ENCODE peak calls at places on chromosome 7, in six cellular contexts. F is Peyer's patch, O is PC-3, V is colonic mucosa, A is uterus, S is SJSA1. U is an unnamed sample.

GRCh38 chr7:157851501-157852067 is 514.8 kb downstream of the DNAJB6 start:
- DNase-seq in F (no peak), O (peak; percentile 74), V (peak; percentile 64), A (no peak), S (no peak), U (peak; percentile 70)

GRCh38 chr7:93147358-93147757 is 827 bp downstream of the SAMD9L start:
- DNase-seq in F (peak; percentile 47), O (peak; percentile 41), V (peak; percentile 57), A (peak; percentile 16), S (peak; percentile 60), U (peak; percentile 50)

GRCh38 chr7:136890379-136890778 is 21.9 kb downstream of the CHRM2 start:
- DNase-seq in F (no peak), O (no peak), V (no peak), A (no peak), S (no peak), U (no peak)

GRCh38 chr7:1242601-1243289 is 10.1 kb downstream of the UNCX start:
- DNase-seq in F (no peak), O (no peak), V (no peak), A (no peak), S (no peak), U (no peak)

GRCh38 chr7:80614911-80615310 is 23.5 kb upstream of the CD36 start:
- DNase-seq in F (no peak), O (peak; percentile 63), V (no peak), A (no peak), S (no peak), U (no peak)

GRCh38 chr7:132977234-132977633 is 104.7 kb downstream of the CHCHD3 start:
- DNase-seq in F (no peak), O (no peak), V (no peak), A (no peak), S (no peak), U (no peak)

GRCh38 chr7:107933386-107934013 is 42.5 kb downstream of the DLD start:
- DNase-seq in F (no peak), O (no peak), V (no peak), A (no peak), S (no peak), U (no peak)

GRCh38 chr7:102916881-102917280 is 4.1 kb downstream of the LRRC17 start:
- DNase-seq in F (no peak), O (peak; percentile 7), V (no peak), A (no peak), S (no peak), U (no peak)

GRCh38 chr7:46315891-46316290 is 394.8 kb upstream of the IGFBP3 start:
- DNase-seq in F (no peak), O (peak; percentile 58), V (no peak), A (no peak), S (no peak), U (no peak)

GRCh38 chr7:124440081-124440480 is 325.5 kb downstream of the GPR37 start:
- DNase-seq in F (no peak), O (peak; percentile 46), V (no peak), A (no peak), S (no peak), U (no peak)

GRCh38 chr7:42272793-42273665 is 36.0 kb upstream of the GLI3 start:
- DNase-seq in F (no peak), O (peak; percentile 63), V (no peak), A (no peak), S (peak; percentile 10), U (no peak)

GRCh38 chr7:112156412-112156811 is 49.8 kb downstream of the DOCK4 start:
- DNase-seq in F (no peak), O (no peak), V (no peak), A (no peak), S (no peak), U (no peak)

GRCh38 chr7:55533729-55534080 is 38.6 kb downstream of the VOPP1 start:
- DNase-seq in F (no peak), O (no peak), V (no peak), A (no peak), S (no peak), U (no peak)

GRCh38 chr7:71145906-71146901 is 14.3 kb downstream of the GALNT17 start:
- DNase-seq in F (no peak), O (no peak), V (no peak), A (no peak), S (no peak), U (no peak)

GRCh38 chr7:20201380-20201779 is 15.8 kb downstream of the MACC1 start:
- DNase-seq in F (no peak), O (peak; percentile 13), V (no peak), A (no peak), S (no peak), U (no peak)

GRCh38 chr7:102152672-102153585 is 133.7 kb upstream of the SH2B2 start:
- DNase-seq in F (peak; percentile 67), O (peak; percentile 34), V (peak; percentile 59), A (peak; percentile 42), S (no peak), U (no peak)

GRCh38 chr7:82945480-82945879 is 217.2 kb downstream of the PCLO start:
- DNase-seq in F (no peak), O (peak; percentile 74), V (no peak), A (no peak), S (no peak), U (no peak)

GRCh38 chr7:128215739-128216138 is 25.3 kb upstream of the LEP start:
- DNase-seq in F (no peak), O (peak; percentile 38), V (no peak), A (no peak), S (no peak), U (no peak)

GRCh38 chr7:105975770-105976428 is 12.8 kb downstream of the CDHR3 start:
- DNase-seq in F (no peak), O (no peak), V (no peak), A (no peak), S (no peak), U (no peak)

GRCh38 chr7:135964254-135964653 is 12.9 kb downstream of the MTPN start:
- DNase-seq in F (no peak), O (no peak), V (no peak), A (no peak), S (no peak), U (no peak)

GRCh38 chr7:11298220-11298619 is 324.5 kb downstream of the PHF14 start:
- DNase-seq in F (no peak), O (no peak), V (no peak), A (no peak), S (no peak), U (no peak)

GRCh38 chr7:155204744-155205367 is 92.8 kb upstream of the INSIG1 start:
- DNase-seq in F (no peak), O (no peak), V (no peak), A (no peak), S (no peak), U (no peak)

GRCh38 chr7:155205368-155206285 is 92.1 kb upstream of the INSIG1 start:
- DNase-seq in F (peak; percentile 72), O (peak; percentile 94), V (peak; percentile 80), A (peak; percentile 83), S (peak; percentile 98), U (peak; percentile 89)

GRCh38 chr7:155203882-155204691 is 93.6 kb upstream of the INSIG1 start:
- DNase-seq in F (no peak), O (no peak), V (no peak), A (no peak), S (no peak), U (no peak)

GRCh38 chr7:155207335-155208002 is 90.2 kb upstream of the INSIG1 start:
- DNase-seq in F (peak; percentile 19), O (no peak), V (no peak), A (no peak), S (no peak), U (no peak)

GRCh38 chr7:155206286-155207020 is 91.2 kb upstream of the INSIG1 start:
- DNase-seq in F (peak; percentile 52), O (peak; percentile 69), V (peak; percentile 39), A (peak; percentile 47), S (peak; percentile 92), U (peak; percentile 36)
- H3K4me3 ChIP-seq in F (no peak overlapping the region), O (peak overlapping the region; percentile 62), V (no peak overlapping the region), A (peak overlapping the region; percentile 21), S (peak overlapping the region; percentile 33), U (peak overlapping the region; percentile 70)

DNA sequence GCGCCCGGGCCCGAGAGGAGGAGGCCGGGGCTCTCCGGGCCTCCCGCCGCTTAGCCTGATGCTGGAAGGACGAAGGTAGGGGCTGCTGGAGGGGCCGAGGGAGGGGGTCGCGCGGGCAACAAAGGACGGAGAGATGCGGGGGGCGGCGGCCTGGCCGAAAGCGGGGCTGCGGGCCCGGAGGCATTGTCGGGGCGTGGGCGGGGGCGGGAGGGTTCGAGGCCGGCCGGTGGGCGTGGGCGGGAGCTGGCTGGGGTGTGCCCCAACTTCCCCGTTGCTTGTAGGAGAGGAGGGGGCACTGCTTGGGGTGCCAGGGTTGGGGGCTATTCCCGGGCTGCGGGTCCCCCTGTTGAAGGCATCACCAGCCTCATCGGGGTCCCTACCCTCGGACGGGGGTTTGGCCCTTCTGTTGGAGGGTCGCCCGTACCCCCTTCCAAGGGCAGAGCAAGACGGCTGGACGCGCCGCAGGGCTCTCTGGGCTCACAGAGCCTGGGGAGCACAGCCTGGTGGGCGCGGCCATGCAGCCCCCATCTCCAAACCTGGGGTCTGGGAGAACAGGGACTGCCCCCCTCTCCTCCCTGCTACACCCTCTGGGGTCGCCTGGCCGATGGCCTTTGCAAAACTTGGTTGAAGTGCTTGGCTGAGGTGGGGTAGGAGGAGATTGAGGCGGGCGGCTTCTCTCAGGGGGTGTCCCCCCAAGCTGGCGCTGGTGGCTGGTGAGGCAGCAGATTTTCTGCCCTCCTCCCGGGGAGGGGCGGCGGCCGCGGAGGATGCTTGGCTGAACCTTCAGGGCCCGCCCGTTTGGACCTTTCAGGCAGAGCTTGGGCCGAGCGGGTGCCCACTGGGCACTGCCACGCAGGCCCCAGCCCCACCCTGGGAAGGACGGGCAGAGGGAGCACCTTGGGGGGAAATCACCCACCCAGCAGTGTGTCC is 718 bp downstream of the CLIP2 start:
- DNase-seq in F (peak; percentile 73), O (peak; percentile 21), V (peak; percentile 73), A (peak; percentile 51), S (peak; percentile 48), U (peak; percentile 53)
- H3K27me3 ChIP-seq in F (no peaks in the 10 kb centered on the region), O (no peaks in the 10 kb centered on the region), V (no peaks in the 10 kb centered on the region), A (no peaks in the 10 kb centered on the region), S (no peaks in the 10 kb centered on the region), U (no peaks in the 10 kb centered on the region)

GRCh38 chr7:22791204-22792158 is 31.2 kb downstream of the TOMM7 start:
- DNase-seq in F (no peak), O (no peak), V (no peak), A (no peak), S (peak; percentile 47), U (no peak)
- H3K4me3 ChIP-seq in F (no peak overlapping the region), O (no peak overlapping the region), V (no peak overlapping the region), A (no peak overlapping the region), S (no peak overlapping the region), U (no peak overlapping the region)

DNA sequence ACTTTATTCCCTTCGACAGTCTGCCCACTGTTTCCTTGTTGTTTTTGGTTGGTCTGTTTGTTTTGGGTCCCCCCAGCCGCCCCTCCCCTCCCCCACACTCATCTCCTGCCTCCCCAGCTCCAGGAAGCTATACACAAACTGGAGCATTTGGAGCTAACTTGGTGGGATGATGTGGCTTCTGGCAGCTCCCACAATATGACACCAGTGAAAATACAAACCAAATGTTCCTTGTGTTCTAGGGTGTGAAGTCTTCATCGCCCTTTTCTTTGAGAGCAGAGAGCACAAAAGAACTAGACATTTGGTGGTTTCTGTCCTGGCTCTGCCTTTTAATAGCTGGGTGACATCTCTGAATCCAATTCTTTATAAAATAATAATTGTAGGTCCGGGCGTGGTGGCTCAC is 33.8 kb downstream of the CREB5 start:
- DNase-seq in F (no peak), O (no peak), V (no peak), A (no peak), S (no peak), U (no peak)
- H3K27me3 ChIP-seq in F (no peaks in the 10 kb centered on the region), O (peaks cover 24% of the 10 kb centered on the region), V (no peaks in the 10 kb centered on the region), A (no peaks in the 10 kb centered on the region), S (peaks cover 3% of the 10 kb centered on the region), U (peaks cover 4% of the 10 kb centered on the region)

U was measured in CD8-positive, alpha-beta memory T cell.